ENCODE peak calls at places on chromosomes 2 and 18, in five cellular contexts. One of them, this sample, is unnamed. For H3K4me1, the result is how much of the 10 kb centered on the place peaks cover.

GRCh38 chr2:152504618-152505017 is 169.6 kb downstream of the FMNL2 start:
- DNase-seq in astrocyte: peak
- DNase-seq in neural progenitor cell: no peak
- DNase-seq in GM23248: peak
- DNase-seq in Karpas-422: no peak
- DNase-seq in this sample: no peak

GRCh38 chr2:148917431-148917830 is 42.4 kb downstream of the KIF5C start:
- DNase-seq in astrocyte: no peak
- DNase-seq in neural progenitor cell: no peak
- DNase-seq in GM23248: no peak
- DNase-seq in Karpas-422: no peak
- DNase-seq in this sample: no peak

GRCh38 chr18:55503167-55503820 is 84.7 kb downstream of the TCF4 start:
- DNase-seq in astrocyte: peak
- DNase-seq in neural progenitor cell: no peak
- DNase-seq in GM23248: no peak
- DNase-seq in Karpas-422: no peak
- DNase-seq in this sample: no peak

GRCh38 chr2:85584354-85584856 is at the start of gene VAMP5:
- DNase-seq in astrocyte: no peak
- DNase-seq in neural progenitor cell: peak
- DNase-seq in GM23248: peak
- DNase-seq in Karpas-422: no peak
- DNase-seq in this sample: no peak

GRCh38 chr18:45920367-45920766 is 46.8 kb downstream of the EPG5 start:
- DNase-seq in astrocyte: peak
- DNase-seq in neural progenitor cell: no peak
- DNase-seq in GM23248: peak
- DNase-seq in Karpas-422: no peak
- DNase-seq in this sample: no peak

GRCh38 chr2:171703574-171704347 is 16.5 kb downstream of the DYNC1I2 start:
- DNase-seq in astrocyte: peak
- DNase-seq in neural progenitor cell: peak
- DNase-seq in GM23248: peak
- DNase-seq in Karpas-422: peak
- DNase-seq in this sample: peak

GRCh38 chr2:133063792-133064191 is 393.8 kb upstream of the LYPD1 start:
- DNase-seq in astrocyte: peak
- DNase-seq in neural progenitor cell: peak
- DNase-seq in GM23248: peak
- DNase-seq in Karpas-422: peak
- DNase-seq in this sample: peak

GRCh38 chr2:8673381-8673780 is 8.5 kb upstream of the ID2 start:
- DNase-seq in astrocyte: no peak
- DNase-seq in neural progenitor cell: no peak
- DNase-seq in GM23248: no peak
- DNase-seq in Karpas-422: no peak
- DNase-seq in this sample: no peak

GRCh38 chr2:174465327-174465726 is 21.5 kb downstream of the GPR155 start:
- DNase-seq in astrocyte: no peak
- DNase-seq in neural progenitor cell: peak
- DNase-seq in GM23248: peak
- DNase-seq in Karpas-422: no peak
- DNase-seq in this sample: no peak

GRCh38 chr2:188292446-188293239 is 969 bp downstream of the GULP1 start:
- DNase-seq in astrocyte: peak
- DNase-seq in neural progenitor cell: peak
- DNase-seq in GM23248: peak
- DNase-seq in Karpas-422: no peak
- DNase-seq in this sample: no peak

GRCh38 chr2:216302981-216303676 is 69.2 kb downstream of the MARCHF4 start:
- DNase-seq in astrocyte: peak
- DNase-seq in neural progenitor cell: no peak
- DNase-seq in GM23248: peak
- DNase-seq in Karpas-422: no peak
- DNase-seq in this sample: no peak

GRCh38 chr2:9737053-9737875 is 106.0 kb upstream of the TAF1B start:
- DNase-seq in astrocyte: no peak
- DNase-seq in neural progenitor cell: no peak
- DNase-seq in GM23248: peak
- DNase-seq in Karpas-422: no peak
- DNase-seq in this sample: peak

GRCh38 chr18:45733535-45733934 is 9.6 kb downstream of the SLC14A1 start:
- DNase-seq in astrocyte: no peak
- DNase-seq in neural progenitor cell: peak
- DNase-seq in GM23248: no peak
- DNase-seq in Karpas-422: peak
- DNase-seq in this sample: no peak

GRCh38 chr2:9228088-9228751 is 21.6 kb downstream of the ASAP2 start:
- DNase-seq in astrocyte: peak
- DNase-seq in neural progenitor cell: no peak
- DNase-seq in GM23248: peak
- DNase-seq in Karpas-422: no peak
- DNase-seq in this sample: no peak

GRCh38 chr2:95023222-95023597 is 2.3 kb upstream of the MAL start:
- DNase-seq in astrocyte: no peak
- DNase-seq in neural progenitor cell: no peak
- DNase-seq in GM23248: no peak
- DNase-seq in Karpas-422: peak
- DNase-seq in this sample: peak

GRCh38 chr2:31258351-31258750 is 24.4 kb downstream of the EHD3 start:
- DNase-seq in astrocyte: no peak
- DNase-seq in neural progenitor cell: no peak
- DNase-seq in GM23248: no peak
- DNase-seq in Karpas-422: peak
- DNase-seq in this sample: peak

GRCh38 chr2:68740184-68740914 is 5.7 kb downstream of the ARHGAP25 start:
- DNase-seq in astrocyte: peak
- DNase-seq in neural progenitor cell: no peak
- DNase-seq in GM23248: no peak
- DNase-seq in Karpas-422: no peak
- DNase-seq in this sample: no peak
- H3K4me2 ChIP-seq in astrocyte: peak
- H3K4me2 ChIP-seq in neural progenitor cell: no peak
- H3K4me2 ChIP-seq in GM23248: no peak
- H3K4me2 ChIP-seq in Karpas-422: peak
- H3K4me2 ChIP-seq in this sample: no peak

DNA sequence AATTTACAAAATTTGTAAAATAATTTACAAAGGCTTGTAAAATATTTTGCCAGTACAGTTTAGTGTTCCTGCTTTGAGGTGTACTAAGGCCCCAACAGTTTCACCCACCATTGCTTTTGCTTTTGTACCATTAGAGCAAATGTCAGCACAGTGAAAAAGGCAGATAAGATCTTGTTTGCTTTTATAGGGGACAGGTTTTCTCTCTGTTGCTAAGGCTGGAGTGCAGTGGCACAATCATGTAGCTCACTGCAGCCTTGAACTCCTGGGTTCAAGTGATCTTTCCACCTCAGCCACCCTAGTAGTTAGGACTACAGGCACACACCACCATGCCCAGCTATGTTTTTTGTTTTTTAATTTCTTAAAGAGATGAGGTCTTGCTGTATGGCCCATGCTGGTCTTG is 19.6 kb upstream of the NPC1 start:
- DNase-seq in astrocyte: no peak
- DNase-seq in neural progenitor cell: no peak
- DNase-seq in GM23248: no peak
- DNase-seq in Karpas-422: no peak
- DNase-seq in this sample: no peak
- H3K4me1 ChIP-seq in astrocyte: under half
- H3K4me1 ChIP-seq in neural progenitor cell: under half
- H3K4me1 ChIP-seq in GM23248: under half
- H3K4me1 ChIP-seq in Karpas-422: under half
- H3K4me1 ChIP-seq in this sample: under half

DNA sequence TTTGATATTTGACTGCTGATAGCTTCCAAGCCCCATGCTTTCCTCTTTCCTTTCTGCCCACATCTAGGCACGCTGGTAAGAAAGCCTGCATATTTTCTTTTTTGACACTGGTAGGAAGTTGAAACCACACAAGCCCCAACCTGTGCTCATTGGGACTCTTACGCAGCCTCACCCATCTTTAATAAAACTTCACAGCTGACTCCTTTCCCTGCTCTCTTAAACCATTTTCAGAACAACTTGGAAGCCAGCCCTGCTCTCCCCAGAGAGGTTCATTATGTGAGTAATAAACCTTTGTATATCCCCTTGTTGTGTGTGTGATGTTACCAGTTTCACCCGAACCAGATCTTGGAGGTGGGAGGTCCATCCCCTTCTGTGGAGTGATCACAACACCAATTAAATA is 268.4 kb downstream of the GPD2 start:
- DNase-seq in astrocyte: no peak
- DNase-seq in neural progenitor cell: no peak
- DNase-seq in GM23248: no peak
- DNase-seq in Karpas-422: no peak
- DNase-seq in this sample: no peak
- H2AFZ ChIP-seq in astrocyte: no peak
- H2AFZ ChIP-seq in neural progenitor cell: no peak
- H2AFZ ChIP-seq in GM23248: no peak
- H2AFZ ChIP-seq in Karpas-422: no peak
- H2AFZ ChIP-seq in this sample: no peak

GRCh38 chr2:182634386-182634785 is 81.7 kb upstream of the DNAJC10 start:
- DNase-seq in astrocyte: no peak
- DNase-seq in neural progenitor cell: no peak
- DNase-seq in GM23248: no peak
- DNase-seq in Karpas-422: no peak
- DNase-seq in this sample: no peak

GRCh38 chr2:182636694-182637093 is 79.4 kb upstream of the DNAJC10 start:
- DNase-seq in astrocyte: no peak
- DNase-seq in neural progenitor cell: peak
- DNase-seq in GM23248: no peak
- DNase-seq in Karpas-422: no peak
- DNase-seq in this sample: no peak

GRCh38 chr2:182625814-182626213 is 90.2 kb upstream of the DNAJC10 start:
- DNase-seq in astrocyte: no peak
- DNase-seq in neural progenitor cell: no peak
- DNase-seq in GM23248: no peak
- DNase-seq in Karpas-422: no peak
- DNase-seq in this sample: no peak

GRCh38 chr2:182628901-182629300 is 87.2 kb upstream of the DNAJC10 start:
- DNase-seq in astrocyte: no peak
- DNase-seq in neural progenitor cell: no peak
- DNase-seq in GM23248: no peak
- DNase-seq in Karpas-422: no peak
- DNase-seq in this sample: no peak

DNA sequence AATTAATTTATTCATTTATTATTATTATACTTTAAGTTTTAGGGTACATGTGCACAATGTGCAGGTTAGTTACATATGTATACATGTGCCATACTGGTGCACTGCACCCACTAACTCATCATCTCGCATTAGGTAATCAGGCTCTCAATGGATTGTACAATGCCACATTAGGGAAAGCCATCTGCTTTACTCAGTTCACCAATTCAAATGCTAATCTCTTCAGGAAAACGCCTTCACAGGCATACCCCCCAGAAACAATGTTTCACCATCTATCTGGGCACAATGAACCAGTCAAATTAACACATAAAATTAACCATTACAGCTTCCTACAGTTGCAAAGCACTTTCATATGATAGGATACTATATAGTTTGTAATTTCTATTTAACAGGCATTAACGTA is 84.8 kb upstream of the DNAJC10 start:
- DNase-seq in astrocyte: no peak
- DNase-seq in neural progenitor cell: peak
- DNase-seq in GM23248: no peak
- DNase-seq in Karpas-422: no peak
- DNase-seq in this sample: no peak
- H3K4me2 ChIP-seq in astrocyte: no peak
- H3K4me2 ChIP-seq in neural progenitor cell: no peak
- H3K4me2 ChIP-seq in GM23248: no peak
- H3K4me2 ChIP-seq in Karpas-422: no peak
- H3K4me2 ChIP-seq in this sample: no peak

GRCh38 chr2:98777710-98778109 is 46.8 kb upstream of the MGAT4A start:
- DNase-seq in astrocyte: no peak
- DNase-seq in neural progenitor cell: no peak
- DNase-seq in GM23248: no peak
- DNase-seq in Karpas-422: no peak
- DNase-seq in this sample: no peak

GRCh38 chr2:98778153-98778552 is 47.2 kb upstream of the MGAT4A start:
- DNase-seq in astrocyte: no peak
- DNase-seq in neural progenitor cell: no peak
- DNase-seq in GM23248: no peak
- DNase-seq in Karpas-422: no peak
- DNase-seq in this sample: no peak

GRCh38 chr2:98778741-98779483 is 48.0 kb upstream of the MGAT4A start:
- DNase-seq in astrocyte: no peak
- DNase-seq in neural progenitor cell: no peak
- DNase-seq in GM23248: no peak
- DNase-seq in Karpas-422: no peak
- DNase-seq in this sample: no peak

GRCh38 chr2:98775146-98775988 is 44.4 kb upstream of the MGAT4A start:
- DNase-seq in astrocyte: peak
- DNase-seq in neural progenitor cell: no peak
- DNase-seq in GM23248: no peak
- DNase-seq in Karpas-422: no peak
- DNase-seq in this sample: no peak

GRCh38 chr2:98777076-98777475 is 46.1 kb upstream of the MGAT4A start:
- DNase-seq in astrocyte: no peak
- DNase-seq in neural progenitor cell: no peak
- DNase-seq in GM23248: no peak
- DNase-seq in Karpas-422: no peak
- DNase-seq in this sample: no peak
- H3K4me1 ChIP-seq in astrocyte: under half
- H3K4me1 ChIP-seq in neural progenitor cell: under half
- H3K4me1 ChIP-seq in GM23248: under half
- H3K4me1 ChIP-seq in Karpas-422: under half
- H3K4me1 ChIP-seq in this sample: under half